ENCODE peak calls at places on chromosome 3, in nine cellular contexts. W, M, V, O, B, S, H, U and F are unnamed samples.

GRCh38 chr3:188956839-188957489 is 214.8 kb upstream of the TPRG1 start:
- DNase-seq in V (no peak), S (no peak), O (peak; percentile 15), M (peak; percentile 84), B (peak; percentile 87), W (peak; percentile 65), U (no peak), H (peak; percentile 80), F (peak; percentile 84)

GRCh38 chr3:53490131-53490474 is 4.3 kb upstream of the CACNA1D start:
- DNase-seq in V (no peak), U (no peak), O (no peak), M (no peak), B (no peak), W (no peak), H (no peak), S (no peak), F (no peak)

GRCh38 chr3:53846134-53846850 is at the start of the genes CHDH and IL17RB:
- DNase-seq in V (peak; percentile 73), M (no peak), H (no peak), S (peak; percentile 84), B (no peak), O (no peak), U (peak; percentile 92), W (peak; percentile 35), F (no peak)

GRCh38 chr3:162641317-162641716 is 1144.7 kb downstream of the OTOL1 start:
- DNase-seq in S (no peak), H (no peak), B (no peak), V (no peak), W (no peak), O (no peak), U (no peak), M (peak; percentile 3), F (no peak)

GRCh38 chr3:168398371-168399030 is 302.8 kb upstream of the GOLIM4 start:
- DNase-seq in S (no peak), O (no peak), B (peak; percentile 18), H (peak; percentile 48), W (no peak), V (no peak), M (peak; percentile 37), U (no peak), F (peak; percentile 38)

GRCh38 chr3:132629928-132630327 is 29.7 kb downstream of the ACAD11 start:
- DNase-seq in U (no peak), O (no peak), M (peak; percentile 81), B (peak; percentile 64), V (no peak), H (peak; percentile 72), W (peak; percentile 76), S (no peak), F (peak; percentile 80)

GRCh38 chr3:119529883-119530282 is 29.5 kb downstream of the CD80 start:
- DNase-seq in B (peak; percentile 53), W (peak; percentile 9), O (no peak), S (no peak), M (peak; percentile 63), V (no peak), U (no peak), H (peak; percentile 18), F (peak; percentile 58)

GRCh38 chr3:106227068-106227467 is 358.3 kb upstream of the CBLB start:
- DNase-seq in M (peak; percentile 13), B (no peak), U (no peak), O (no peak), S (no peak), V (no peak), H (no peak), W (no peak), F (no peak)

GRCh38 chr3:164458986-164459385 is 619.3 kb downstream of the SI start:
- DNase-seq in S (no peak), M (peak; percentile 71), U (no peak), O (no peak), B (peak; percentile 65), W (peak; percentile 6), V (no peak), H (peak; percentile 80), F (peak; percentile 11)

GRCh38 chr3:178436773-178437172 is 99.5 kb upstream of the KCNMB2 start:
- DNase-seq in S (no peak), V (no peak), W (peak; percentile 44), B (peak; percentile 83), U (no peak), M (peak; percentile 58), O (no peak), H (peak; percentile 65), F (peak; percentile 76)

GRCh38 chr3:33440578-33441321 is 545 bp upstream of the UBP1 start:
- DNase-seq in W (peak; percentile 100), M (peak; percentile 100), U (peak; percentile 80), S (no peak), O (no peak), V (peak; percentile 100), H (peak; percentile 100), B (peak; percentile 100), F (peak; percentile 100)

GRCh38 chr3:13346481-13347389 is 73.4 kb downstream of the NUP210 start:
- DNase-seq in W (no peak), V (no peak), M (no peak), O (no peak), B (no peak), S (peak; percentile 17), U (peak; percentile 33), H (no peak), F (peak; percentile 7)

GRCh38 chr3:148992027-148992634 is 791 bp downstream of the GYG1 start:
- DNase-seq in O (peak; percentile 43), U (peak; percentile 69), M (peak; percentile 50), H (peak; percentile 33), W (peak; percentile 27), S (peak; percentile 53), V (peak; percentile 78), B (no peak), F (peak; percentile 36)

DNA sequence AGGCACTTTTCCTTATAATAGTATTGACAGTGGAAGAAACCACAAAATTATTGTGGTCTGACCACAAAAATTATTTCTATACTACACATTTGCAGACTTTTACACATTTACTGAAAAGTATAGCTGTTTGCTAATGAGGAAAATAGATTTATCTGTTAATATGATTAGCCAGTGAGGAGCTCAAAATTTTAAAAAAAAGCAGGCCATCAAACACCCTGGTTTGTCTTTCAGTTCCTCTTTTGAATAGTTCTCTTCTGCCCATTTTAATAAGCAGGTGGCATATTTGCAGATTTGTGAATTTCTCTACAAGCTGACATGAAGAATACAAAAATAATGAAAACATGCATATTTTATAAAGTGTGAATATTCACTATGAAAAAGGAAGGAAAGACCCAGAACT is 5.6 kb downstream of the OSBPL11 start:
- DNase-seq in U (no peak), M (peak; percentile 26), H (no peak), S (no peak), V (no peak), B (peak; percentile 10), W (no peak), O (no peak), F (no peak)
- H3K4me3 ChIP-seq in U (no peak overlapping the region), M (no peak overlapping the region), H (no peak overlapping the region), S (no peak overlapping the region), V (no peak overlapping the region), B (no peak overlapping the region), W (no peak overlapping the region), O (no peak overlapping the region), F (no peak overlapping the region)

DNA sequence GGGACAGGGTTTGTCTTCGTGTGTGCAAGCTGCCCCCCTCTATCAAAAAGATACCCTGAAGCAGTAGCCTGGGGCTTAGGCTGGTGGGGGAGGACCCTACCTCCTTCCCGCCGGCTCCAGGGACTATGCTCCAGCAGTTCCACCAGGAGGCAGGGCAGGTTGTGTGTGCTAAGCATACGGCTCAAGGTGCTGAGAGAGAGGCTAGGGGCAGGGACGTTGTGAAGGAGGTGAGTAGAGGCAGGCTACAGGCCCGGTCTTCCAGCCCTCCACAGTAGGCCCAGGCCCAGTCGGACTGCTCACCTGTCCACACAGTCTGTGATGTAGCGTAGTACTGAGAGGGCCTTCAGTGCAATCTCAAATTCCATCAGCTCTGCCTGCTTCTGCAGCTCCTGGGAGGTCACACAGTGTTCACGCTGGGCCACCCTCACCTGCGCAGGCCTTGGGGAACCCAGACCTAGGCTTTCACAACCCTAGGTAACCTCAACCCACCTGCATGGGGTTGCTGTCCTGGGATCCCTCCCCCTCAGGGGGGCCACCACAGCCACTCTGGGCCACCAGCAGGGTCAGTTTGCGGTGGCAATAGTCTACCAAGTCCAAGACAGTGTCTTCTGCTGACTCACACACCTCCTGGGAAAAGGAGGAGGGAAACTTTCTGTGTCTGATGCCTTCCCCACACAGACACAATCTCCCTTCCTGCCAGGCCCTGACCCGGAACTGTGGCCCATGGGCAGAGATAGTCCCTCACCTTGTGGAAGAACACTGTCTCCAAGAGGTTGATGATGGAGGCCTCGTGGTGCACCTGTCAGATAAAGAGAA is 2.4 kb upstream of the RASSF1 start:
- DNase-seq in O (no peak), U (no peak), H (no peak), S (no peak), B (no peak), V (no peak), W (no peak), M (no peak), F (no peak)
- TF ChIP-seq CTCF in O (no peak), U (no peak), H (no peak), S (no peak), B (no peak), V (no peak), W (no peak), M (no peak), F (no peak)

GRCh38 chr3:112976953-112977352 is 2.0 kb upstream of the CD200R1 start:
- DNase-seq in U (no peak), S (no peak), O (no peak), W (no peak), H (no peak), M (no peak), V (no peak), B (no peak), F (no peak)

GRCh38 chr3:112974178-112974517 is 755 bp downstream of the CD200R1 start:
- DNase-seq in H (no peak), U (no peak), O (no peak), M (no peak), V (no peak), B (no peak), S (no peak), W (no peak), F (no peak)

GRCh38 chr3:112976001-112976400 is 1.1 kb upstream of the CD200R1 start:
- DNase-seq in H (no peak), M (no peak), U (no peak), O (no peak), W (no peak), V (no peak), B (no peak), S (no peak), F (no peak)

GRCh38 chr3:112973325-112974177 is 1.4 kb downstream of the CD200R1 start:
- DNase-seq in O (no peak), W (no peak), H (no peak), U (no peak), M (no peak), S (peak; percentile 24), B (no peak), V (no peak), F (no peak)

DNA sequence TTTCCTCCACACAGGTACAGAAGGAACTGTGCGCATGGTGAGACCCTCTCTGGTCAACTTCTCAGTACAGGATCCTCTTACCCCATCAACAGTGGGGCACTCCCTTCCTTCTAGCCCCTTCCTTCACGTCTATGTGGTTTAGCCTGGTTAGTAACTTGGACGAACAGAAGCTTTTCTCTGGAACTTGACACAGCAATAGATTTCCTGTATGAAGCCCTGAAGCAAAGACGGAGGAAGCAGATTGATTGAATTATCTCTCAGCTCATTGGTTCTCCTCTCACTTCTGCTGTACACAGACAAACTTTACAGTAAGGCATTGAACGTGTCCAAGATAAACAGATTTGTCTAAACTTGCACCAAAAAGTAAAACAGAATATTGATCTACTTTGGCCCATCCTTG is at the start of gene CD200R1:
- DNase-seq in H (no peak), O (no peak), B (no peak), W (no peak), V (no peak), S (no peak), M (no peak), U (no peak), F (no peak)
- H3K4me3 ChIP-seq in H (no peak within 1 kb of the TSS), O (no peak within 1 kb of the TSS), B (no peak within 1 kb of the TSS), W (no peak within 1 kb of the TSS), V (peak within 1 kb of the TSS; percentile 24), S (peak within 1 kb of the TSS; percentile 29), M (no peak within 1 kb of the TSS), U (no peak within 1 kb of the TSS), F (no peak within 1 kb of the TSS)

GRCh38 chr3:44318929-44319328 is 19.6 kb upstream of the TCAIM start:
- DNase-seq in M (no peak), O (no peak), U (no peak), B (no peak), W (no peak), H (no peak), S (no peak), V (no peak), F (no peak)
- TF ChIP-seq CTCF in M (no peak), O (no peak), U (no peak), B (no peak), W (no peak), H (no peak), S (no peak), V (no peak), F (no peak)